ENCODE peak calls at places on chromosomes 11 and 22, in six cellular contexts. One of them, this sample, is unnamed.

GRCh38 chr22:40313007-40313406 is 33.3 kb upstream of the ADSL start:
- DNase-seq in ovary: no peak
- DNase-seq in thoracic aorta: no peak
- DNase-seq in transverse colon: no peak
- DNase-seq in tibial nerve: no peak
- DNase-seq in mammary epithelial cell: no peak
- DNase-seq in this sample: no peak

GRCh38 chr22:35575116-35575748 is 34.6 kb downstream of the RASD2 start:
- DNase-seq in ovary: no peak
- DNase-seq in thoracic aorta: no peak
- DNase-seq in transverse colon: no peak
- DNase-seq in tibial nerve: no peak
- DNase-seq in mammary epithelial cell: no peak
- DNase-seq in this sample: no peak

GRCh38 chr22:41612626-41613025 is 8.2 kb downstream of the DESI1 start:
- DNase-seq in ovary: no peak
- DNase-seq in thoracic aorta: no peak
- DNase-seq in transverse colon: no peak
- DNase-seq in tibial nerve: no peak
- DNase-seq in mammary epithelial cell: peak; percentile 50
- DNase-seq in this sample: no peak

GRCh38 chr11:1260023-1260501 is 37.2 kb downstream of the MUC5B start:
- DNase-seq in ovary: no peak
- DNase-seq in thoracic aorta: no peak
- DNase-seq in transverse colon: peak; percentile 73
- DNase-seq in tibial nerve: no peak
- DNase-seq in mammary epithelial cell: no peak
- DNase-seq in this sample: peak; percentile 41

GRCh38 chr11:121443688-121444275 is 8.3 kb upstream of the SORL1 start:
- DNase-seq in ovary: no peak
- DNase-seq in thoracic aorta: no peak
- DNase-seq in transverse colon: no peak
- DNase-seq in tibial nerve: no peak
- DNase-seq in mammary epithelial cell: peak; percentile 26
- DNase-seq in this sample: no peak

GRCh38 chr22:43446881-43447280 is 35.1 kb downstream of the MPPED1 start:
- DNase-seq in ovary: no peak
- DNase-seq in thoracic aorta: no peak
- DNase-seq in transverse colon: no peak
- DNase-seq in tibial nerve: no peak
- DNase-seq in mammary epithelial cell: no peak
- DNase-seq in this sample: peak; percentile 58

GRCh38 chr22:31866918-31867317 is 77.4 kb upstream of the YWHAH start:
- DNase-seq in ovary: no peak
- DNase-seq in thoracic aorta: no peak
- DNase-seq in transverse colon: no peak
- DNase-seq in tibial nerve: no peak
- DNase-seq in mammary epithelial cell: no peak
- DNase-seq in this sample: no peak

GRCh38 chr11:117910941-117911630 is 18.1 kb downstream of the TMPRSS13 start:
- DNase-seq in ovary: no peak
- DNase-seq in thoracic aorta: no peak
- DNase-seq in transverse colon: no peak
- DNase-seq in tibial nerve: no peak
- DNase-seq in mammary epithelial cell: no peak
- DNase-seq in this sample: no peak

GRCh38 chr11:57597461-57597892 is at the start of gene SERPING1:
- DNase-seq in ovary: peak; percentile 82
- DNase-seq in thoracic aorta: peak; percentile 58
- DNase-seq in transverse colon: peak; percentile 48
- DNase-seq in tibial nerve: peak; percentile 83
- DNase-seq in mammary epithelial cell: no peak
- DNase-seq in this sample: peak; percentile 34

GRCh38 chr11:85269109-85269508 is 358.0 kb downstream of the DLG2 start:
- DNase-seq in ovary: no peak
- DNase-seq in thoracic aorta: no peak
- DNase-seq in transverse colon: no peak
- DNase-seq in tibial nerve: no peak
- DNase-seq in mammary epithelial cell: no peak
- DNase-seq in this sample: no peak

GRCh38 chr11:82823635-82824614 is 76.3 kb downstream of the PRCP start:
- DNase-seq in ovary: no peak
- DNase-seq in thoracic aorta: no peak
- DNase-seq in transverse colon: no peak
- DNase-seq in tibial nerve: no peak
- DNase-seq in mammary epithelial cell: no peak
- DNase-seq in this sample: no peak

GRCh38 chr11:13663631-13664071 is 4.8 kb upstream of the FAR1 start:
- DNase-seq in ovary: no peak
- DNase-seq in thoracic aorta: no peak
- DNase-seq in transverse colon: peak; percentile 29
- DNase-seq in tibial nerve: no peak
- DNase-seq in mammary epithelial cell: peak; percentile 72
- DNase-seq in this sample: no peak

GRCh38 chr22:30226192-30226832 is 20.2 kb downstream of the LIF start:
- DNase-seq in ovary: no peak
- DNase-seq in thoracic aorta: no peak
- DNase-seq in transverse colon: no peak
- DNase-seq in tibial nerve: no peak
- DNase-seq in mammary epithelial cell: peak; percentile 62
- DNase-seq in this sample: no peak

GRCh38 chr11:116644948-116645305 is 127.9 kb downstream of the BUD13 start:
- DNase-seq in ovary: no peak
- DNase-seq in thoracic aorta: no peak
- DNase-seq in transverse colon: no peak
- DNase-seq in tibial nerve: no peak
- DNase-seq in mammary epithelial cell: no peak
- DNase-seq in this sample: no peak

GRCh38 chr22:46829140-46829891 is 66.9 kb downstream of the TBC1D22A start:
- DNase-seq in ovary: no peak
- DNase-seq in thoracic aorta: no peak
- DNase-seq in transverse colon: no peak
- DNase-seq in tibial nerve: no peak
- DNase-seq in mammary epithelial cell: peak; percentile 42
- DNase-seq in this sample: no peak

GRCh38 chr22:46086577-46087335 is 63.6 kb upstream of the PPARA start:
- DNase-seq in ovary: peak; percentile 61
- DNase-seq in thoracic aorta: no peak
- DNase-seq in transverse colon: no peak
- DNase-seq in tibial nerve: no peak
- DNase-seq in mammary epithelial cell: peak; percentile 72
- DNase-seq in this sample: peak; percentile 24

GRCh38 chr11:123707606-123708205 is 33.8 kb downstream of the ZNF202 start:
- DNase-seq in ovary: peak; percentile 32
- DNase-seq in thoracic aorta: no peak
- DNase-seq in transverse colon: peak; percentile 58
- DNase-seq in tibial nerve: peak; percentile 45
- DNase-seq in mammary epithelial cell: peak; percentile 52
- DNase-seq in this sample: peak; percentile 59

GRCh38 chr11:27972432-27973170 is 135.4 kb downstream of the KIF18A start:
- DNase-seq in ovary: no peak
- DNase-seq in thoracic aorta: no peak
- DNase-seq in transverse colon: no peak
- DNase-seq in tibial nerve: no peak
- DNase-seq in mammary epithelial cell: no peak
- DNase-seq in this sample: no peak

GRCh38 chr11:47412152-47412746 is 3.9 kb downstream of the SLC39A13 start:
- DNase-seq in ovary: no peak
- DNase-seq in thoracic aorta: no peak
- DNase-seq in transverse colon: peak; percentile 57
- DNase-seq in tibial nerve: no peak
- DNase-seq in mammary epithelial cell: no peak
- DNase-seq in this sample: peak; percentile 54

GRCh38 chr11:74212533-74212932 is 41.4 kb downstream of the PPME1 start:
- DNase-seq in ovary: no peak
- DNase-seq in thoracic aorta: no peak
- DNase-seq in transverse colon: no peak
- DNase-seq in tibial nerve: no peak
- DNase-seq in mammary epithelial cell: no peak
- DNase-seq in this sample: no peak

GRCh38 chr22:39925273-39925672 is 24.4 kb downstream of the GRAP2 start:
- DNase-seq in ovary: no peak
- DNase-seq in thoracic aorta: no peak
- DNase-seq in transverse colon: no peak
- DNase-seq in tibial nerve: no peak
- DNase-seq in mammary epithelial cell: no peak
- DNase-seq in this sample: no peak

GRCh38 chr11:72771507-72771906 is 19.3 kb upstream of the ARAP1 start:
- DNase-seq in ovary: no peak
- DNase-seq in thoracic aorta: no peak
- DNase-seq in transverse colon: no peak
- DNase-seq in tibial nerve: no peak
- DNase-seq in mammary epithelial cell: no peak
- DNase-seq in this sample: no peak

GRCh38 chr11:10325398-10326079 is 20.7 kb downstream of the ADM start:
- DNase-seq in ovary: no peak
- DNase-seq in thoracic aorta: no peak
- DNase-seq in transverse colon: no peak
- DNase-seq in tibial nerve: no peak
- DNase-seq in mammary epithelial cell: no peak
- DNase-seq in this sample: no peak

GRCh38 chr22:38967451-38968450 is 10.3 kb downstream of the APOBEC3A start:
- DNase-seq in ovary: no peak
- DNase-seq in thoracic aorta: no peak
- DNase-seq in transverse colon: peak; percentile 59
- DNase-seq in tibial nerve: peak; percentile 27
- DNase-seq in mammary epithelial cell: no peak
- DNase-seq in this sample: peak; percentile 41

GRCh38 chr11:44241851-44242250 is 68.1 kb downstream of the ALX4 start:
- DNase-seq in ovary: no peak
- DNase-seq in thoracic aorta: no peak
- DNase-seq in transverse colon: no peak
- DNase-seq in tibial nerve: peak; percentile 28
- DNase-seq in mammary epithelial cell: no peak
- DNase-seq in this sample: no peak

GRCh38 chr11:131987703-131988102 is 617.3 kb downstream of the NTM start:
- DNase-seq in ovary: no peak
- DNase-seq in thoracic aorta: no peak
- DNase-seq in transverse colon: no peak
- DNase-seq in tibial nerve: no peak
- DNase-seq in mammary epithelial cell: peak; percentile 51
- DNase-seq in this sample: no peak

GRCh38 chr11:19739872-19740271 is 27.2 kb downstream of the NAV2 start:
- DNase-seq in ovary: no peak
- DNase-seq in thoracic aorta: no peak
- DNase-seq in transverse colon: peak; percentile 22
- DNase-seq in tibial nerve: no peak
- DNase-seq in mammary epithelial cell: no peak
- DNase-seq in this sample: no peak

GRCh38 chr11:68938088-68938487 is 34.4 kb downstream of the IGHMBP2 start:
- DNase-seq in ovary: no peak
- DNase-seq in thoracic aorta: no peak
- DNase-seq in transverse colon: no peak
- DNase-seq in tibial nerve: no peak
- DNase-seq in mammary epithelial cell: no peak
- DNase-seq in this sample: no peak

GRCh38 chr11:31817621-31818493 is 6.7 kb upstream of the PAX6 start:
- DNase-seq in ovary: no peak
- DNase-seq in thoracic aorta: no peak
- DNase-seq in transverse colon: no peak
- DNase-seq in tibial nerve: no peak
- DNase-seq in mammary epithelial cell: no peak
- DNase-seq in this sample: no peak
- TF ChIP-seq CTCF in ovary: no peak
- TF ChIP-seq CTCF in thoracic aorta: no peak
- TF ChIP-seq CTCF in transverse colon: no peak
- TF ChIP-seq CTCF in tibial nerve: no peak
- TF ChIP-seq CTCF in mammary epithelial cell: no peak
- TF ChIP-seq CTCF in this sample: no peak

GRCh38 chr11:134502153-134502550 is 90.1 kb upstream of the B3GAT1 start:
- DNase-seq in ovary: no peak
- DNase-seq in thoracic aorta: no peak
- DNase-seq in transverse colon: no peak
- DNase-seq in tibial nerve: no peak
- DNase-seq in mammary epithelial cell: no peak
- DNase-seq in this sample: peak; percentile 13
- H3K4me1 ChIP-seq in ovary: no peaks in the 10 kb centered on the region
- H3K4me1 ChIP-seq in thoracic aorta: no peaks in the 10 kb centered on the region
- H3K4me1 ChIP-seq in transverse colon: peaks cover 10% of the 10 kb centered on the region
- H3K4me1 ChIP-seq in tibial nerve: no peaks in the 10 kb centered on the region
- H3K4me1 ChIP-seq in mammary epithelial cell: no peaks in the 10 kb centered on the region
- H3K4me1 ChIP-seq in this sample: no peaks in the 10 kb centered on the region

DNA sequence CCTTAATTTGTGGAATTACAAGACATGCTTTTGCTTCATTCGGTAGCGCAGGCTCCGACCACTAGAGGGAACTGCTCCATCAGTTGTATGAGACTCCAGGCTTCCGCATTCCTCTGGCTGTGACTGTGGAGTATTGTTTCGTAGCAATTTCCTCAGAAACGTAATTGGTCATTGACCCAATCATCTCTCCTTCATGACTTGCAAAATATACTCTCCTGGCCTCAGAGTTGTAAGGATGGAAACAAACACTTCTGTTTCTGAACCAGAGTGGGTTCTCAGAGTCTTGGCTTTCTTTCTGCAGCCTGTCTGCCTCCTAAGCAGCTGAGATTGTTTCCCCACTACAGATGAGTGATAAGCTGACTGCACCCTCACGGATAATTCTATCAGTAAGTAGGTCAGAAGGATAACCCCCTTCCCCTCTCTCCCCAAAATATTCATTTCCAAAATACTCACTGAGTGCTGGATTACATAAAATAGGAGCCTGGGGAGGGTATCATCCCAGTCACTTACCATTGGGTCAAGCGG is 146.8 kb upstream of the ZC3H12C start:
- DNase-seq in ovary: peak; percentile 85
- DNase-seq in thoracic aorta: peak; percentile 75
- DNase-seq in transverse colon: peak; percentile 88
- DNase-seq in tibial nerve: peak; percentile 96
- DNase-seq in mammary epithelial cell: peak; percentile 87
- DNase-seq in this sample: peak; percentile 84
- TF ChIP-seq CTCF in ovary: peak; percentile 79
- TF ChIP-seq CTCF in thoracic aorta: peak; percentile 84
- TF ChIP-seq CTCF in transverse colon: peak; percentile 92
- TF ChIP-seq CTCF in tibial nerve: peak; percentile 95
- TF ChIP-seq CTCF in mammary epithelial cell: peak; percentile 95
- TF ChIP-seq CTCF in this sample: peak; percentile 15

DNA sequence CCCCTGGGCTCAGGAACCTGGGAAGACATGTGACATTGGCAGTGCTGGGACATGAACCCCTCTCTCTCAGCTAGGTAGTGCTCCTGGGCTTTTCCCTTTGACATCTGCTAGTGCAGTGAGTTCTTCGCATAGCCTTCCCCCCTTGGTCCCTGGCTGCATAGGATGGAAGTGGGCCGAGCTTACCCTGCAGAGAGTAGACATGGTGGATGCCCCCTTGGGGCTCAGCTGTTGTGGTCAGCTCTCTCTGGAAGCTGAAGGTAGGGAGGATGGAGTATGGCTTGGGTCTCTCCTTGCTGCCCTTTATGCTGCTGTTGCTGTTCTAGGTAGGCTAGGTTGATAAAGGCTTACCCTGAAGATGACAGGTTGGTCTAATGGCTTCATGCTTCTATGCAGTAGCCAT is 92.1 kb downstream of the ZBTB16 start:
- DNase-seq in ovary: no peak
- DNase-seq in thoracic aorta: no peak
- DNase-seq in transverse colon: no peak
- DNase-seq in tibial nerve: no peak
- DNase-seq in mammary epithelial cell: no peak
- DNase-seq in this sample: no peak
- H3K4me1 ChIP-seq in ovary: peaks cover 33% of the 10 kb centered on the region
- H3K4me1 ChIP-seq in thoracic aorta: peaks cover 98% of the 10 kb centered on the region
- H3K4me1 ChIP-seq in transverse colon: peaks cover 76% of the 10 kb centered on the region
- H3K4me1 ChIP-seq in tibial nerve: no peaks in the 10 kb centered on the region
- H3K4me1 ChIP-seq in mammary epithelial cell: peaks cover 21% of the 10 kb centered on the region
- H3K4me1 ChIP-seq in this sample: peaks cover 68% of the 10 kb centered on the region

This sample was measured in stomach.